ENCODE peak calls at places on chromosomes 13 and 19, in nine cellular contexts. E is osteoblast, L is A549, Q is lung, J is Calu3, K is lower lobe of right lung, H is ELR, S is heart right ventricle, R is foreskin keratinocyte. U is an unnamed sample.

GRCh38 chr13:101869553-101869952 is 417.1 kb downstream of the ITGBL1 start:
- DNase-seq in R (no peak), J (no peak), K (no peak), S (no peak), H (no peak), L (no peak), Q (no peak), E (no peak), U (no peak)

GRCh38 chr19:42283248-42284065 is 14.4 kb downstream of the CIC start:
- DNase-seq in R (peak), J (peak), Q (peak), H (peak), K (peak), S (peak), L (peak), E (peak), U (peak)

GRCh38 chr19:43651758-43652545 is 12.3 kb upstream of the CADM4 start:
- DNase-seq in J (peak), R (no peak), L (peak), S (peak), Q (peak), K (no peak), E (peak), H (peak), U (peak)

GRCh38 chr19:38324431-38324830 is 4.8 kb downstream of the KCNK6 start:
- DNase-seq in R (no peak), Q (no peak), K (no peak), J (no peak), L (no peak), H (no peak), S (no peak), E (no peak), U (no peak)

GRCh38 chr13:113210834-113211233 is 1.4 kb downstream of the CUL4A start:
- DNase-seq in Q (no peak), L (no peak), J (no peak), E (no peak), R (no peak), K (no peak), S (no peak), H (no peak), U (no peak)

GRCh38 chr19:53157601-53158000 is 1.3 kb downstream of the ZNF347 start:
- DNase-seq in J (no peak), L (no peak), H (peak), R (no peak), E (peak), S (no peak), K (no peak), Q (no peak), U (peak)

GRCh38 chr19:10299545-10300458 is 9.8 kb downstream of the ZGLP1 start:
- DNase-seq in L (no peak), R (no peak), S (no peak), Q (no peak), K (no peak), E (peak), J (no peak), H (no peak), U (no peak)

GRCh38 chr13:32811297-32811800 is 204.9 kb upstream of the KL start:
- DNase-seq in Q (no peak), L (no peak), R (no peak), J (no peak), S (no peak), E (no peak), K (no peak), H (peak), U (no peak)